ENCODE peak calls at places on chromosome 5, in eight cellular contexts. One of them, this sample, is unnamed.
A peak's percentile ranks its signal among the peaks of the same experiment; 100 is the strongest.

GRCh38 chr5:83632874-83633273 is 87.8 kb downstream of the HAPLN1 start:
- DNase-seq in sigmoid colon: no peak
- DNase-seq in tibial nerve: no peak
- DNase-seq in heart left ventricle: no peak
- DNase-seq in stomach: no peak
- DNase-seq in body of pancreas: no peak
- DNase-seq in esophagus squamous epithelium: no peak
- DNase-seq in Peyer's patch: no peak
- DNase-seq in this sample: no peak

GRCh38 chr5:95113489-95113888 is 171.4 kb downstream of the MCTP1 start:
- DNase-seq in esophagus squamous epithelium: no peak
- DNase-seq in tibial nerve: no peak
- DNase-seq in body of pancreas: no peak
- DNase-seq in heart left ventricle: no peak
- DNase-seq in sigmoid colon: no peak
- DNase-seq in stomach: no peak
- DNase-seq in Peyer's patch: no peak
- DNase-seq in this sample: no peak

GRCh38 chr5:75640395-75640794 is 29.1 kb downstream of the ANKDD1B start:
- DNase-seq in heart left ventricle: no peak
- DNase-seq in tibial nerve: no peak
- DNase-seq in stomach: no peak
- DNase-seq in body of pancreas: no peak
- DNase-seq in sigmoid colon: no peak
- DNase-seq in Peyer's patch: no peak
- DNase-seq in esophagus squamous epithelium: no peak
- DNase-seq in this sample: no peak

GRCh38 chr5:17022296-17022695 is 86.2 kb upstream of the MYO10 start:
- DNase-seq in esophagus squamous epithelium: no peak
- DNase-seq in tibial nerve: no peak
- DNase-seq in heart left ventricle: no peak
- DNase-seq in sigmoid colon: no peak
- DNase-seq in stomach: no peak
- DNase-seq in Peyer's patch: no peak
- DNase-seq in body of pancreas: no peak
- DNase-seq in this sample: no peak

GRCh38 chr5:146620663-146621051 is 104.7 kb upstream of the GPR151 start:
- DNase-seq in tibial nerve: no peak
- DNase-seq in stomach: no peak
- DNase-seq in sigmoid colon: no peak
- DNase-seq in esophagus squamous epithelium: no peak
- DNase-seq in Peyer's patch: no peak
- DNase-seq in body of pancreas: peak; percentile 18
- DNase-seq in heart left ventricle: no peak
- DNase-seq in this sample: no peak

GRCh38 chr5:72955768-72956323 is at the start of gene FCHO2:
- DNase-seq in stomach: peak; percentile 100
- DNase-seq in sigmoid colon: peak; percentile 99
- DNase-seq in tibial nerve: peak; percentile 98
- DNase-seq in esophagus squamous epithelium: peak; percentile 84
- DNase-seq in Peyer's patch: peak; percentile 99
- DNase-seq in heart left ventricle: peak; percentile 98
- DNase-seq in body of pancreas: peak; percentile 99
- DNase-seq in this sample: peak; percentile 100

GRCh38 chr5:115585265-115585664 is 17.0 kb downstream of the TICAM2 start:
- DNase-seq in stomach: no peak
- DNase-seq in heart left ventricle: no peak
- DNase-seq in tibial nerve: no peak
- DNase-seq in sigmoid colon: no peak
- DNase-seq in body of pancreas: no peak
- DNase-seq in esophagus squamous epithelium: no peak
- DNase-seq in Peyer's patch: no peak
- DNase-seq in this sample: no peak

GRCh38 chr5:34012791-34013190 is 4.9 kb upstream of the AMACR start:
- DNase-seq in sigmoid colon: no peak
- DNase-seq in heart left ventricle: no peak
- DNase-seq in body of pancreas: peak; percentile 13
- DNase-seq in Peyer's patch: no peak
- DNase-seq in esophagus squamous epithelium: no peak
- DNase-seq in tibial nerve: no peak
- DNase-seq in stomach: no peak
- DNase-seq in this sample: no peak

GRCh38 chr5:62017092-62017491 is 288.9 kb upstream of the KIF2A start:
- DNase-seq in stomach: no peak
- DNase-seq in esophagus squamous epithelium: no peak
- DNase-seq in heart left ventricle: no peak
- DNase-seq in body of pancreas: no peak
- DNase-seq in tibial nerve: peak; percentile 35
- DNase-seq in sigmoid colon: no peak
- DNase-seq in Peyer's patch: no peak
- DNase-seq in this sample: no peak

GRCh38 chr5:113705657-113706056 is 192.2 kb downstream of the YTHDC2 start:
- DNase-seq in Peyer's patch: no peak
- DNase-seq in sigmoid colon: no peak
- DNase-seq in esophagus squamous epithelium: no peak
- DNase-seq in tibial nerve: no peak
- DNase-seq in body of pancreas: no peak
- DNase-seq in heart left ventricle: no peak
- DNase-seq in stomach: no peak
- DNase-seq in this sample: no peak

GRCh38 chr5:54547711-54548250 is 30.2 kb downstream of the SNX18 start:
- DNase-seq in heart left ventricle: peak; percentile 68
- DNase-seq in tibial nerve: peak; percentile 84
- DNase-seq in esophagus squamous epithelium: no peak
- DNase-seq in Peyer's patch: no peak
- DNase-seq in body of pancreas: peak; percentile 29
- DNase-seq in stomach: no peak
- DNase-seq in sigmoid colon: peak; percentile 90
- DNase-seq in this sample: peak; percentile 81

GRCh38 chr5:137619191-137619870 is 116.6 kb downstream of the KLHL3 start:
- DNase-seq in sigmoid colon: peak; percentile 74
- DNase-seq in stomach: no peak
- DNase-seq in body of pancreas: peak; percentile 49
- DNase-seq in esophagus squamous epithelium: no peak
- DNase-seq in heart left ventricle: peak; percentile 76
- DNase-seq in Peyer's patch: no peak
- DNase-seq in tibial nerve: peak; percentile 28
- DNase-seq in this sample: peak; percentile 69

GRCh38 chr5:132497488-132497997 is 7.0 kb upstream of the IRF1 start:
- DNase-seq in stomach: peak; percentile 63
- DNase-seq in esophagus squamous epithelium: no peak
- DNase-seq in body of pancreas: peak; percentile 72
- DNase-seq in heart left ventricle: peak; percentile 81
- DNase-seq in tibial nerve: peak; percentile 25
- DNase-seq in Peyer's patch: peak; percentile 51
- DNase-seq in sigmoid colon: peak; percentile 88
- DNase-seq in this sample: peak; percentile 30

GRCh38 chr5:96260009-96260408 is 173.0 kb downstream of the PCSK1 start:
- DNase-seq in heart left ventricle: no peak
- DNase-seq in body of pancreas: no peak
- DNase-seq in sigmoid colon: no peak
- DNase-seq in esophagus squamous epithelium: no peak
- DNase-seq in stomach: no peak
- DNase-seq in tibial nerve: peak; percentile 22
- DNase-seq in Peyer's patch: no peak
- DNase-seq in this sample: no peak

GRCh38 chr5:9820696-9821449 is 190.7 kb upstream of the TAS2R1 start:
- DNase-seq in stomach: no peak
- DNase-seq in Peyer's patch: no peak
- DNase-seq in esophagus squamous epithelium: no peak
- DNase-seq in tibial nerve: no peak
- DNase-seq in body of pancreas: no peak
- DNase-seq in sigmoid colon: no peak
- DNase-seq in heart left ventricle: no peak
- DNase-seq in this sample: no peak

GRCh38 chr5:115995351-115995750 is 33.1 kb downstream of the LVRN start:
- DNase-seq in body of pancreas: no peak
- DNase-seq in tibial nerve: no peak
- DNase-seq in stomach: no peak
- DNase-seq in heart left ventricle: no peak
- DNase-seq in sigmoid colon: no peak
- DNase-seq in esophagus squamous epithelium: no peak
- DNase-seq in Peyer's patch: no peak
- DNase-seq in this sample: no peak

GRCh38 chr5:91383956-91384300 is 811 bp upstream of the ARRDC3 start:
- DNase-seq in stomach: no peak
- DNase-seq in body of pancreas: peak; percentile 26
- DNase-seq in esophagus squamous epithelium: no peak
- DNase-seq in tibial nerve: peak; percentile 33
- DNase-seq in sigmoid colon: no peak
- DNase-seq in heart left ventricle: peak; percentile 20
- DNase-seq in Peyer's patch: no peak
- DNase-seq in this sample: peak; percentile 40

GRCh38 chr5:81826128-81826527 is 75.2 kb upstream of the SSBP2 start:
- DNase-seq in tibial nerve: no peak
- DNase-seq in sigmoid colon: no peak
- DNase-seq in heart left ventricle: no peak
- DNase-seq in Peyer's patch: no peak
- DNase-seq in esophagus squamous epithelium: no peak
- DNase-seq in body of pancreas: no peak
- DNase-seq in stomach: no peak
- DNase-seq in this sample: no peak

GRCh38 chr5:41787257-41787656 is 83.0 kb downstream of the OXCT1 start:
- DNase-seq in esophagus squamous epithelium: no peak
- DNase-seq in Peyer's patch: no peak
- DNase-seq in stomach: no peak
- DNase-seq in heart left ventricle: no peak
- DNase-seq in sigmoid colon: no peak
- DNase-seq in body of pancreas: no peak
- DNase-seq in tibial nerve: no peak
- DNase-seq in this sample: no peak

GRCh38 chr5:10577371-10578291 is 13.8 kb downstream of the ANKRD33B start:
- DNase-seq in body of pancreas: no peak
- DNase-seq in esophagus squamous epithelium: no peak
- DNase-seq in Peyer's patch: no peak
- DNase-seq in tibial nerve: no peak
- DNase-seq in sigmoid colon: no peak
- DNase-seq in stomach: no peak
- DNase-seq in heart left ventricle: peak; percentile 78
- DNase-seq in this sample: no peak

GRCh38 chr5:159912033-159912800 is 4.1 kb upstream of the ADRA1B start:
- DNase-seq in Peyer's patch: no peak
- DNase-seq in sigmoid colon: no peak
- DNase-seq in esophagus squamous epithelium: no peak
- DNase-seq in stomach: no peak
- DNase-seq in body of pancreas: no peak
- DNase-seq in heart left ventricle: no peak
- DNase-seq in tibial nerve: no peak
- DNase-seq in this sample: no peak

GRCh38 chr5:2752059-2752874 is 790 bp upstream of the IRX2 start:
- DNase-seq in body of pancreas: no peak
- DNase-seq in Peyer's patch: no peak
- DNase-seq in stomach: peak; percentile 60
- DNase-seq in esophagus squamous epithelium: no peak
- DNase-seq in tibial nerve: no peak
- DNase-seq in heart left ventricle: no peak
- DNase-seq in sigmoid colon: no peak
- DNase-seq in this sample: peak; percentile 40

GRCh38 chr5:178201221-178201926 is 3.0 kb upstream of the HNRNPAB start:
- DNase-seq in Peyer's patch: no peak
- DNase-seq in esophagus squamous epithelium: no peak
- DNase-seq in tibial nerve: no peak
- DNase-seq in heart left ventricle: no peak
- DNase-seq in sigmoid colon: peak; percentile 30
- DNase-seq in body of pancreas: no peak
- DNase-seq in stomach: no peak
- DNase-seq in this sample: no peak

GRCh38 chr5:61618577-61618976 is 286.5 kb downstream of the ZSWIM6 start:
- DNase-seq in sigmoid colon: no peak
- DNase-seq in heart left ventricle: no peak
- DNase-seq in Peyer's patch: no peak
- DNase-seq in esophagus squamous epithelium: no peak
- DNase-seq in body of pancreas: no peak
- DNase-seq in tibial nerve: no peak
- DNase-seq in stomach: no peak
- DNase-seq in this sample: no peak

GRCh38 chr5:87347841-87348240 is 64.9 kb downstream of the CCNH start:
- DNase-seq in tibial nerve: no peak
- DNase-seq in stomach: no peak
- DNase-seq in body of pancreas: no peak
- DNase-seq in esophagus squamous epithelium: no peak
- DNase-seq in Peyer's patch: no peak
- DNase-seq in heart left ventricle: no peak
- DNase-seq in sigmoid colon: no peak
- DNase-seq in this sample: no peak

GRCh38 chr5:139740993-139741672 is 54.5 kb upstream of the PSD2 start:
- DNase-seq in stomach: no peak
- DNase-seq in esophagus squamous epithelium: no peak
- DNase-seq in heart left ventricle: no peak
- DNase-seq in Peyer's patch: no peak
- DNase-seq in body of pancreas: no peak
- DNase-seq in tibial nerve: no peak
- DNase-seq in sigmoid colon: no peak
- DNase-seq in this sample: no peak
- H3K27ac ChIP-seq in stomach: no peak overlapping the region
- H3K27ac ChIP-seq in esophagus squamous epithelium: no peak overlapping the region
- H3K27ac ChIP-seq in heart left ventricle: no peak overlapping the region
- H3K27ac ChIP-seq in Peyer's patch: no peak overlapping the region
- H3K27ac ChIP-seq in body of pancreas: no peak overlapping the region
- H3K27ac ChIP-seq in tibial nerve: peak overlapping the region; percentile 66
- H3K27ac ChIP-seq in sigmoid colon: no peak overlapping the region
- H3K27ac ChIP-seq in this sample: no peak overlapping the region

GRCh38 chr5:179978792-179979191 is 71.1 kb upstream of the TBC1D9B start:
- DNase-seq in stomach: no peak
- DNase-seq in tibial nerve: no peak
- DNase-seq in esophagus squamous epithelium: no peak
- DNase-seq in sigmoid colon: no peak
- DNase-seq in heart left ventricle: no peak
- DNase-seq in body of pancreas: no peak
- DNase-seq in Peyer's patch: no peak
- DNase-seq in this sample: no peak
- H3K36me3 ChIP-seq in stomach: peaks cover 72% of the 10 kb centered on the region
- H3K36me3 ChIP-seq in tibial nerve: no peaks in the 10 kb centered on the region
- H3K36me3 ChIP-seq in esophagus squamous epithelium: no peaks in the 10 kb centered on the region
- H3K36me3 ChIP-seq in sigmoid colon: peaks cover 18% of the 10 kb centered on the region
- H3K36me3 ChIP-seq in heart left ventricle: peaks cover 3% of the 10 kb centered on the region
- H3K36me3 ChIP-seq in body of pancreas: no peaks in the 10 kb centered on the region
- H3K36me3 ChIP-seq in Peyer's patch: no peaks in the 10 kb centered on the region
- H3K36me3 ChIP-seq in this sample: peaks cover 11% of the 10 kb centered on the region

DNA sequence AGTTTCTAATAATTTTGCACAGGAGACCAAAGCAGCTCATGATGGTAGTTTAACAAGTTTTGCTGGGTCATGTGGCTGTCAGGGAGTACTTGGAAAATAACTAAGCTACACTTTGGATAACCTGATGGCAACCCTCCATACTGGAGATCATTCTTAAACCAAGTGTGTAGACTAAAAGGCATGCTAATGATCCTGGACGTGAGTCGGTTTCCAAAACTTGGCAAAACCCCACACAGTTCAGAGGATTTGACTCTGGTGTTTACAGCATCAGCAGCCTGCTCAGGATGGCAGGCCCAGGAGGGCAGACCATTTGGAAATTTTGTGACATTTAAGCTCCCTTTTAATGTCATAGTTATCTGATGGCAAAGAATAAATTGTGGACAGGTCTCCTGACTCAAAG is 196.5 kb upstream of the EFNA5 start:
- DNase-seq in stomach: no peak
- DNase-seq in sigmoid colon: no peak
- DNase-seq in heart left ventricle: no peak
- DNase-seq in Peyer's patch: no peak
- DNase-seq in body of pancreas: no peak
- DNase-seq in tibial nerve: no peak
- DNase-seq in esophagus squamous epithelium: no peak
- DNase-seq in this sample: no peak
- TF ChIP-seq POLR2A in stomach: no peak
- TF ChIP-seq POLR2A in sigmoid colon: no peak
- TF ChIP-seq POLR2A in heart left ventricle: no peak
- TF ChIP-seq POLR2A in Peyer's patch: no peak
- TF ChIP-seq POLR2A in body of pancreas: no peak
- TF ChIP-seq POLR2A in tibial nerve: no peak
- TF ChIP-seq POLR2A in esophagus squamous epithelium: no peak
- TF ChIP-seq POLR2A in this sample: no peak

GRCh38 chr5:142736247-142736632 is 33.9 kb upstream of the ARHGAP26 start:
- DNase-seq in sigmoid colon: no peak
- DNase-seq in esophagus squamous epithelium: no peak
- DNase-seq in Peyer's patch: no peak
- DNase-seq in heart left ventricle: no peak
- DNase-seq in tibial nerve: no peak
- DNase-seq in body of pancreas: no peak
- DNase-seq in stomach: no peak
- DNase-seq in this sample: no peak
- H3K27ac ChIP-seq in sigmoid colon: no peak overlapping the region
- H3K27ac ChIP-seq in esophagus squamous epithelium: no peak overlapping the region
- H3K27ac ChIP-seq in Peyer's patch: no peak overlapping the region
- H3K27ac ChIP-seq in heart left ventricle: no peak overlapping the region
- H3K27ac ChIP-seq in tibial nerve: no peak overlapping the region
- H3K27ac ChIP-seq in body of pancreas: no peak overlapping the region
- H3K27ac ChIP-seq in stomach: no peak overlapping the region
- H3K27ac ChIP-seq in this sample: no peak overlapping the region

This sample was measured in thyroid gland.